ENCODE peak calls at places on chromosomes 3 and 15, in four cellular contexts. B is IMR-90, V is GM12878, K is K562. E is an unnamed sample.

GRCh38 chr3:95655363-95655986 is 1158.9 kb upstream of the EPHA6 start:
- DNase-seq in B (no peak), V (no peak), K (no peak), E (no peak)

GRCh38 chr15:50380089-50380488 is 25.1 kb upstream of the GABPB1 start:
- DNase-seq in B (peak; percentile 36), V (no peak), K (no peak), E (no peak)

GRCh38 chr3:107752202-107752990 is 229.6 kb downstream of the BBX start:
- DNase-seq in B (peak; percentile 41), V (no peak), K (peak; percentile 8), E (no peak)

GRCh38 chr3:186932281-186933181 is 2.2 kb downstream of the ST6GAL1 start:
- DNase-seq in B (no peak), V (no peak), K (peak; percentile 69), E (no peak)

GRCh38 chr15:35657679-35658201 is 111.8 kb upstream of the DPH6 start:
- DNase-seq in B (peak; percentile 43), V (no peak), K (no peak), E (no peak)

GRCh38 chr15:36501063-36501678 is 78.3 kb upstream of the CDIN1 start:
- DNase-seq in B (peak; percentile 79), V (peak; percentile 19), K (peak; percentile 72), E (no peak)

GRCh38 chr15:50134524-50135024 is 15.5 kb upstream of the ATP8B4 start:
- DNase-seq in B (peak; percentile 89), V (no peak), K (peak; percentile 45), E (no peak)

GRCh38 chr3:99134996-99135395 is 233.5 kb upstream of the DCBLD2 start:
- DNase-seq in B (no peak), V (no peak), K (no peak), E (no peak)

GRCh38 chr3:151925876-151926275 is 52.4 kb downstream of the SUCNR1 start:
- DNase-seq in B (peak; percentile 83), V (no peak), K (no peak), E (no peak)

GRCh38 chr3:99646107-99646435 is 7.7 kb downstream of the COL8A1 start:
- DNase-seq in B (no peak), V (no peak), K (no peak), E (no peak)

GRCh38 chr15:94312946-94313345 is 81.6 kb downstream of the MCTP2 start:
- DNase-seq in B (no peak), V (no peak), K (no peak), E (no peak)

GRCh38 chr3:115804722-115805121 is 181.4 kb downstream of the GAP43 start:
- DNase-seq in B (peak; percentile 93), V (no peak), K (no peak), E (no peak)

GRCh38 chr3:3618624-3619023 is 180.6 kb upstream of the LRRN1 start:
- DNase-seq in B (no peak), V (no peak), K (no peak), E (no peak)

GRCh38 chr15:67501177-67501835 is 19.6 kb upstream of the C15orf61 start:
- DNase-seq in B (peak; percentile 54), V (no peak), K (peak; percentile 25), E (no peak)

GRCh38 chr15:79970921-79971434 is at the start of gene BCL2A1:
- DNase-seq in B (peak; percentile 96), V (peak; percentile 96), K (peak; percentile 56), E (no peak)

GRCh38 chr3:122169911-122170310 is 13.6 kb upstream of the CASR start:
- DNase-seq in B (no peak), V (no peak), K (no peak), E (no peak)
- TF ChIP-seq CHD1 in B (no peak), V (no peak), K (no peak), E (no peak)

GRCh38 chr15:23503546-23503945 is 56.5 kb upstream of the GOLGA6L2 start:
- DNase-seq in B (no peak), V (no peak), K (no peak), E (no peak)

GRCh38 chr15:23497710-23498111 is 50.7 kb upstream of the GOLGA6L2 start:
- DNase-seq in B (no peak), V (no peak), K (peak; percentile 39), E (no peak)
- TF ChIP-seq CHD1 in B (no peak), V (no peak), K (no peak), E (no peak)

DNA sequence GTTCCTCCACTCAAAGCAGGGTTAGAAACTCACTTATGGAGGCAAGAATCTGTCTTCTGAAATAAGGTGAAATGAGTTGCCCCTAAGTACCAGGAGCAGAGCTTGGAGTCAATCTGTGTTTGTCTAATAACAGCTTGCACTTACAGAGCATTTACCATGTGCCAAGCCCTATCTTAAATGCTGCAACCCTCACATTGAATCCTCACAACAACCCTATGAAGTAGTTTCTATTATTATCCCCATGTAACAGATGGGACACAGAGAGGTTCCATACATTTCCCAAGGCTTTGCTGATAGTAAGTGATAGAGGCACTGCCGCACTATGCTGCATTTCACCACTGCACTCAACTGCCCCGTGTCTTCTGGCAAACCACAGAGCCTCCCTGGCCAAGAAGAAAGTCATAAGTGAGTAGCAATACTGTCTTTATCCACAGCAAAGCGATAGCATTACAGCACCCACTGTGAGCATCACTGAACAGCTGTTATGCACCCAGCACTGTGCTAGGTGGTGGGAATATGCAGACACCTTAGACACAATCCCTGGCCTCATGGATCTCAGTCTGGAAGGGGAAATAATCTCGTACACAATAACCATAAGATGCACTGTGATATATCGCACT is 141.5 kb downstream of the SSR3 start:
- DNase-seq in B (no peak), V (no peak), K (no peak), E (no peak)
- TF ChIP-seq CHD1 in B (no peak), V (no peak), K (no peak), E (no peak)

GRCh38 chr3:9397911-9398714 is 698 bp downstream of the SETD5 start:
- DNase-seq in B (peak; percentile 29), V (no peak), K (peak; percentile 73), E (peak; percentile 65)

GRCh38 chr3:9397331-9397910 is at the start of gene SETD5:
- DNase-seq in B (peak; percentile 94), V (peak; percentile 67), K (peak; percentile 98), E (peak; percentile 100)

GRCh38 chr3:9400626-9401025 is 3.2 kb downstream of the SETD5 start:
- DNase-seq in B (no peak), V (no peak), K (peak; percentile 74), E (no peak)

GRCh38 chr3:9399746-9400145 is 2.3 kb downstream of the SETD5 start:
- DNase-seq in B (peak; percentile 97), V (no peak), K (peak; percentile 90), E (peak; percentile 49)

DNA sequence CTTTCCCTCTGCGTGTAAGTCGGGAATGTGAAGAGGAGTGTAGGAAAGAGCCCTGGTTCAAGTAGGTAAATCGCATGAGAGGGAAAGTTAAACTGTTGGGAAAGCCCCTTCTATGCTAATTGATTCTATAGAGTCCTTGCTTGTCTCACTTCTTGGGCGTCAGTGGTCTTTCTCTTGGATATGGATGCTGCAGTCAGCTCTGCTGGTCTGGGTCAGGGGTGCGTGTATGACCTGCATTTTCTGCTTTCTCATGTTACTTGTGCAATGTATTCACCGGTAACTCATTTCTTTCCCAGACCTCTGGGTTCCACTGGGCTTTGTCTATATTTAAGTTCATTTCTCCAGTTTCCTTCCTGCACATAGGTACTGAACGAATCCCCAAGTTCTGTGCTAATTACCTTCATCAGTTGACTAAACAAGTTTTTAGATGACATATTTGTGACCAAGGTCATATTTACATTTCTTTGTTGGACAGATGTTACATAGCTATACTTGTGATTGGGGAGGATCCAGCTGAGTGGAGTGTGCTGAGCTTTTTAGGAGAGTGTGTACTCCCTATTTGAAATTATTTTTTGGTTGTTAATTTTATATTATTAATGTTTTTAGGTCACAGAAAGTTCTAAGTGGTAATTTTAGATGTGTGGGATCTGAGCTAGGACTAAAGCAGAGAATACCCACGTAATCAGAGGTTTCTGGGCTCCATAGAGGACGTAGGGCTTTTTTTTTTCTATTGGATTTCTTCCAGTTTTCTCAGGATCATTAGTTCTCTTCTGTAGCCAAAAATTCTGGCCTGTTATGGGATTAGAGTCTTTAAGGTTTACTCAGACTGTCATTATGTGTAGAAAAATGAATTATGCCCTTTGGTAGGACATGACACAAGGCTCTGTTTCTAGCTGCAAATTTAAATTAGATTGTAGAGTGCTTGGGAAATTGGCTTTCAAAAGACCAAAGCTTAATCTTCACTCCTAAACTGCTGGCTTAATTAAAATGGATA is 1.6 kb downstream of the SETD5 start:
- DNase-seq in B (peak; percentile 66), V (no peak), K (peak; percentile 80), E (no peak)
- TF ChIP-seq CHD1 in B (peak; percentile 11), V (no peak), K (no peak), E (peak; percentile 10)

GRCh38 chr3:160649596-160649995 is 27.4 kb upstream of the ARL14 start:
- DNase-seq in B (no peak), V (no peak), K (no peak), E (no peak)

GRCh38 chr3:160648701-160649100 is 28.3 kb upstream of the ARL14 start:
- DNase-seq in B (no peak), V (no peak), K (no peak), E (no peak)

GRCh38 chr3:160653514-160653913 is 23.4 kb upstream of the ARL14 start:
- DNase-seq in B (no peak), V (no peak), K (no peak), E (no peak)
- TF ChIP-seq CHD1 in B (no peak), V (no peak), K (no peak), E (no peak)

DNA sequence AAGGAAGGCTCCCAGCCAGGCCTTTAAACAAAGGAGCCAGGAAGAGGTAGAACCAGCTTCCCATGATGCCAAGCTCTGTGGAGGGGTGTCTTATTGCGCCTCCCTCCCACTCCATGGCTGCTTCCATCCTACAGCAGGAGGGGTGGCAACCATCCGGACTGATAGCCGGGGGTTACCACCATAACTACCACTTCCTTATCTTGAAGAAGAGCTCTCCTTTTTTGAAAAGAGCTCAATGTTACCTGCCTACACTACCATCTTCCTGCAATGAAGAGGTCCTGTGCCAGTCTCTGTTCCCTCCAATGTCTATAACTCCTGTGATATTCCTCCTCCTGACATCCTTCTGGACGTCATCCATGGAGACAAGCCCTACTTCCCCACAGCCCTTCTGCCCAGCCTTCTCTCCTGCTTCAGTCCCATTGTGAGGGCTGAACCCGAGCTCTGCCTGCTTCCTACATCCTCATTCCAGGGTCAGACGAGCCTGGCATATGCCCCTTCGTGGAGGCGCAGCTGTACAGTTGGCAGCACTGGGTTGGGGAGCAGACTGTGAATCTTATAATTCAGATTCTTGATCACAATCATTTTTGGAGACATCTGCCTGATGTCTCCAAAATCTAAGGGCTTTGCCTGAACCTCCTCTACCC is 8.5 kb downstream of the CCDC9B start:
- DNase-seq in B (no peak), V (no peak), K (no peak), E (no peak)
- TF ChIP-seq CHD1 in B (no peak), V (no peak), K (no peak), E (no peak)

GRCh38 chr15:90161946-90162345 is 39.2 kb upstream of the SEMA4B start:
- DNase-seq in B (no peak), V (peak; percentile 83), K (no peak), E (no peak)

GRCh38 chr15:90162956-90163355 is 38.2 kb upstream of the SEMA4B start:
- DNase-seq in B (no peak), V (no peak), K (no peak), E (no peak)

GRCh38 chr15:90165157-90165556 is 36.0 kb upstream of the SEMA4B start:
- DNase-seq in B (no peak), V (no peak), K (no peak), E (no peak)

GRCh38 chr15:90159213-90159612 is 41.9 kb upstream of the SEMA4B start:
- DNase-seq in B (no peak), V (no peak), K (no peak), E (no peak)

GRCh38 chr15:90160781-90161727 is 40.1 kb upstream of the SEMA4B start:
- DNase-seq in B (no peak), V (no peak), K (no peak), E (peak; percentile 55)
- TF ChIP-seq CHD1 in B (no peak), V (no peak), K (no peak), E (no peak)

E was measured in H1.